ENCODE peak calls at places on chromosomes 2 and 18, in six cellular contexts. H is ascending aorta, C is NCI-H1092 treated with DMSO at 0.1 percent for 48 hours, Y is occipital lobe, A is transverse colon, R is ELF-1. M is an unnamed sample.

GRCh38 chr18:76657911-76658475 is 163.0 kb upstream of the ZNF516 start:
- DNase-seq in C (no peak), A (no peak), Y (no peak), R (no peak), H (no peak), M (no peak)

GRCh38 chr2:139949242-139949972 is 1169.2 kb upstream of the NXPH2 start:
- DNase-seq in R (no peak), Y (no peak), A (peak; percentile 49), C (no peak), H (no peak), M (no peak)

GRCh38 chr2:20986540-20986939 is 57.3 kb downstream of the APOB start:
- DNase-seq in H (no peak), A (peak; percentile 16), C (no peak), R (no peak), Y (no peak), M (no peak)

GRCh38 chr2:235095569-235095968 is 143.8 kb downstream of the SH3BP4 start:
- DNase-seq in C (no peak), Y (no peak), H (no peak), A (no peak), R (no peak), M (no peak)

GRCh38 chr2:203824653-203825052 is 42.9 kb upstream of the CTLA4 start:
- DNase-seq in C (no peak), Y (no peak), H (no peak), A (no peak), R (no peak), M (no peak)

GRCh38 chr2:108643450-108643849 is 75.8 kb upstream of the RANBP2 start:
- DNase-seq in C (no peak), H (no peak), A (no peak), Y (no peak), R (no peak), M (no peak)

GRCh38 chr2:37189452-37190153 is 1.1 kb upstream of the SULT6B1 start:
- DNase-seq in R (peak; percentile 81), Y (no peak), C (no peak), H (no peak), A (no peak), M (no peak)

GRCh38 chr2:113963965-113964364 is 74.1 kb downstream of the ACTR3 start:
- DNase-seq in A (no peak), R (no peak), H (no peak), C (no peak), Y (no peak), M (no peak)

GRCh38 chr2:37343537-37344434 is 644 bp upstream of the QPCT start:
- DNase-seq in Y (no peak), H (no peak), C (peak; percentile 18), R (peak; percentile 58), A (no peak), M (no peak)

GRCh38 chr18:65352183-65352582 is 398.6 kb upstream of the CDH7 start:
- DNase-seq in H (no peak), Y (no peak), A (no peak), C (peak; percentile 31), R (no peak), M (no peak)

GRCh38 chr2:46793423-46794416 is 121.9 kb downstream of the MCFD2 start:
- DNase-seq in H (no peak), A (no peak), R (peak; percentile 15), Y (no peak), C (no peak), M (no peak)

GRCh38 chr2:124161542-124161941 is 136.5 kb downstream of the CNTNAP5 start:
- DNase-seq in Y (no peak), C (no peak), R (no peak), H (no peak), A (no peak), M (no peak)

GRCh38 chr18:52288403-52289004 is 51.5 kb upstream of the DCC start:
- DNase-seq in Y (no peak), A (peak; percentile 13), C (peak; percentile 36), H (no peak), R (peak; percentile 62), M (peak; percentile 30)

GRCh38 chr2:234533631-234534030 is 36.8 kb upstream of the ARL4C start:
- DNase-seq in C (peak; percentile 29), H (no peak), R (no peak), Y (no peak), A (no peak), M (peak; percentile 71)

GRCh38 chr2:19845323-19845920 is 56.4 kb downstream of the TTC32 start:
- DNase-seq in H (no peak), Y (no peak), A (no peak), R (no peak), C (no peak), M (no peak)

GRCh38 chr2:38092196-38092902 is 16.4 kb upstream of the CYP1B1 start:
- DNase-seq in R (peak; percentile 62), H (no peak), A (no peak), C (no peak), Y (no peak), M (no peak)

GRCh38 chr2:119196301-119197124 is 27.1 kb upstream of the STEAP3 start:
- DNase-seq in A (no peak), Y (no peak), H (no peak), R (peak; percentile 59), C (no peak), M (no peak)

GRCh38 chr2:196353717-196354116 is 182.3 kb upstream of the STK17B start:
- DNase-seq in C (no peak), H (no peak), R (no peak), A (no peak), Y (no peak), M (no peak)

GRCh38 chr2:205500951-205501350 is 181.3 kb upstream of the NRP2 start:
- DNase-seq in A (no peak), C (no peak), R (no peak), H (no peak), Y (no peak), M (no peak)

GRCh38 chr18:25726278-25726677 is 364.1 kb downstream of the SS18 start:
- DNase-seq in H (no peak), A (no peak), Y (no peak), C (no peak), R (no peak), M (no peak)